ENCODE peak calls at places on chromosome X, in four cellular contexts. One of them, this sample, is unnamed.
A peak's percentile ranks its signal among the peaks of the same experiment; 100 is the strongest.

GRCh38 chrX:72381439-72382198 is 75.9 kb upstream of the CITED1 start:
- DNase-seq in GM12878: no peak
- DNase-seq in HepG2: peak; percentile 70
- DNase-seq in H1: no peak
- DNase-seq in this sample: no peak

GRCh38 chrX:1661048-1661921 is 46.4 kb downstream of the ASMT start:
- DNase-seq in HepG2: peak; percentile 13
- DNase-seq in H1: peak; percentile 90
- DNase-seq in GM12878: peak; percentile 98
- DNase-seq in this sample: no peak

GRCh38 chrX:45515262-45516215 is 314.9 kb upstream of the DIPK2B start:
- DNase-seq in H1: no peak
- DNase-seq in GM12878: no peak
- DNase-seq in HepG2: peak; percentile 71
- DNase-seq in this sample: peak; percentile 20

GRCh38 chrX:47146121-47146935 is 1.3 kb downstream of the RBM10 start:
- DNase-seq in HepG2: no peak
- DNase-seq in GM12878: no peak
- DNase-seq in H1: no peak
- DNase-seq in this sample: no peak

GRCh38 chrX:124791492-124792095 is 445.2 kb downstream of the SH2D1A start:
- DNase-seq in HepG2: no peak
- DNase-seq in GM12878: no peak
- DNase-seq in H1: no peak
- DNase-seq in this sample: no peak

GRCh38 chrX:46965125-46965758 is 53.0 kb downstream of the JADE3 start:
- DNase-seq in H1: no peak
- DNase-seq in GM12878: no peak
- DNase-seq in HepG2: no peak
- DNase-seq in this sample: no peak

GRCh38 chrX:64894454-64895038 is 81.7 kb downstream of the ZC4H2 start:
- DNase-seq in GM12878: no peak
- DNase-seq in HepG2: peak; percentile 36
- DNase-seq in H1: peak; percentile 21
- DNase-seq in this sample: peak; percentile 25

GRCh38 chrX:40106677-40107290 is 9.0 kb upstream of the BCOR start:
- DNase-seq in H1: no peak
- DNase-seq in GM12878: no peak
- DNase-seq in HepG2: no peak
- DNase-seq in this sample: peak; percentile 49

GRCh38 chrX:114038358-114038757 is 545.5 kb upstream of the HTR2C start:
- DNase-seq in H1: no peak
- DNase-seq in HepG2: no peak
- DNase-seq in GM12878: no peak
- DNase-seq in this sample: no peak

GRCh38 chrX:34578237-34578636 is 78.8 kb downstream of the TMEM47 start:
- DNase-seq in GM12878: no peak
- DNase-seq in H1: no peak
- DNase-seq in HepG2: no peak
- DNase-seq in this sample: peak; percentile 0

GRCh38 chrX:129123795-129124194 is 399.5 kb downstream of the SMARCA1 start:
- DNase-seq in H1: no peak
- DNase-seq in GM12878: no peak
- DNase-seq in HepG2: peak; percentile 82
- DNase-seq in this sample: no peak

GRCh38 chrX:11341274-11342256 is 48.4 kb downstream of the AMELX start:
- DNase-seq in GM12878: peak; percentile 17
- DNase-seq in H1: no peak
- DNase-seq in HepG2: no peak
- DNase-seq in this sample: no peak

GRCh38 chrX:91279479-91279878 is 155.2 kb upstream of the PABPC5 start:
- DNase-seq in HepG2: no peak
- DNase-seq in GM12878: no peak
- DNase-seq in H1: no peak
- DNase-seq in this sample: no peak

GRCh38 chrX:15619053-15619772 is 18.5 kb upstream of the ACE2 start:
- DNase-seq in H1: no peak
- DNase-seq in HepG2: no peak
- DNase-seq in GM12878: no peak
- DNase-seq in this sample: no peak

GRCh38 chrX:107760304-107761077 is 15.1 kb downstream of the TSC22D3 start:
- DNase-seq in H1: no peak
- DNase-seq in GM12878: peak; percentile 32
- DNase-seq in HepG2: no peak
- DNase-seq in this sample: no peak

GRCh38 chrX:107766470-107767140 is 9.0 kb downstream of the TSC22D3 start:
- DNase-seq in H1: no peak
- DNase-seq in HepG2: no peak
- DNase-seq in GM12878: no peak
- DNase-seq in this sample: no peak

GRCh38 chrX:107768051-107768450 is 7.5 kb downstream of the TSC22D3 start:
- DNase-seq in H1: no peak
- DNase-seq in GM12878: no peak
- DNase-seq in HepG2: no peak
- DNase-seq in this sample: no peak

GRCh38 chrX:107763647-107764046 is 11.9 kb downstream of the TSC22D3 start:
- DNase-seq in H1: no peak
- DNase-seq in HepG2: no peak
- DNase-seq in GM12878: no peak
- DNase-seq in this sample: no peak

GRCh38 chrX:107764845-107765608 is 10.6 kb downstream of the TSC22D3 start:
- DNase-seq in H1: no peak
- DNase-seq in HepG2: no peak
- DNase-seq in GM12878: no peak
- DNase-seq in this sample: no peak
- TF ChIP-seq TCF12 in H1: no peak
- TF ChIP-seq TCF12 in HepG2: no peak
- TF ChIP-seq TCF12 in GM12878: no peak
- TF ChIP-seq TCF12 in this sample: no peak

DNA sequence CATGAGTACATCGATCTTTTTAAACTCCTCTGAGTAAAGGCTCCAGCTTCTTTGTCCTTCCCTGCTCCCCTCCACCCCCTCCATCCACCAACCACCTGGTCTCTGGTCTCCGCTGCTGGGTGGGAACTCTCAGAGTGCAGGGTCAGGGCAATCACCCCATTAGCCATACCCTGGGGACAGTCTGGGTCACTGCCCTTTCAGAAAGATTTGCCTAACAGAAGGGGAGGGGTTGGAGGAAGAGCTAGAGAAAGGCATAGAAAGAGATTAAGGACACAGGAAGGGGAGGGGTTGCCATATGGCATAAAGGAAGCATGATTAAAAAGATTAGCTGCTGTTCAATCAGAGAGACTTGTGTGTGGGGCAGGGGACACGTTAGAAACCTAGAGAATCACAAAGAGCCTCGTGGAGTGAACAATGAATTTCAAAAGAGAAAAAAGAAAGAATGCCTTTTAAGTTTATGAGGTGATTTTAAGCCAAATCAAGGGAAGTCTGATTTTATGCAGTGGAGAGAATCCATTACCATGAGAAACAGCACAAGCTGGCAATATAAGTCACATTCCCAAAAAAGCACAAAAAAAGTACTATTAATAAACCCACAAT is 115.5 kb upstream of the ACSL4 start:
- DNase-seq in H1: no peak
- DNase-seq in HepG2: peak; percentile 66
- DNase-seq in GM12878: no peak
- DNase-seq in this sample: peak; percentile 12
- TF ChIP-seq TCF12 in H1: no peak
- TF ChIP-seq TCF12 in HepG2: no peak
- TF ChIP-seq TCF12 in GM12878: no peak
- TF ChIP-seq TCF12 in this sample: no peak

GRCh38 chrX:49988128-49988527 is 65.7 kb downstream of the CLCN5 start:
- DNase-seq in GM12878: no peak
- DNase-seq in H1: no peak
- DNase-seq in HepG2: no peak
- DNase-seq in this sample: no peak
- TF ChIP-seq TCF12 in GM12878: no peak
- TF ChIP-seq TCF12 in H1: no peak
- TF ChIP-seq TCF12 in HepG2: no peak
- TF ChIP-seq TCF12 in this sample: no peak

GRCh38 chrX:30693999-30694650 is 40.9 kb downstream of the GK start:
- DNase-seq in HepG2: peak; percentile 47
- DNase-seq in GM12878: no peak
- DNase-seq in H1: no peak
- DNase-seq in this sample: no peak

GRCh38 chrX:30689116-30689515 is 35.9 kb downstream of the GK start:
- DNase-seq in GM12878: no peak
- DNase-seq in HepG2: no peak
- DNase-seq in H1: no peak
- DNase-seq in this sample: no peak

DNA sequence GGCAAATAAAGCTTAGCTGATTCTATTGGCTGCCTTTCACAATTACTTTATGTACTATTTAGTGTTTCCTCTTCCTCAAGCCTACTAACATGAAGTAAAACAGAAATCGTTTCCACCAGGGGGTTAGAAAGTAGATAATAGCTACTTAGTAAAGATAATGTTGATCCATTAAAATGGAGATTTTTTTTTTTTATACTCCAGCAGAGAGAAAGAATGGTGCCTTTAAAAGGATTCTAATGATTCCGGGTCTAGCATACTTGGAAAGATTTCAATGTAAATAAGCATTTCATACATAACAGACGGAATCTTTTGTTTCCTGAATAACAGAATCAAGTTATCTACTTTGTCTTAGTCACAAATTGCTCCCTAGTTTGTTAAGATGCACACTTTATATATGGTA is 37.1 kb downstream of the GK start:
- DNase-seq in HepG2: no peak
- DNase-seq in H1: no peak
- DNase-seq in GM12878: no peak
- DNase-seq in this sample: no peak
- TF ChIP-seq TCF12 in HepG2: no peak
- TF ChIP-seq TCF12 in H1: no peak
- TF ChIP-seq TCF12 in GM12878: no peak
- TF ChIP-seq TCF12 in this sample: no peak

GRCh38 chrX:26286836-26287235 is 70.9 kb downstream of the MAGEB5 start:
- DNase-seq in HepG2: peak; percentile 0
- DNase-seq in H1: no peak
- DNase-seq in GM12878: no peak
- DNase-seq in this sample: no peak
- TF ChIP-seq TCF12 in HepG2: no peak
- TF ChIP-seq TCF12 in H1: no peak
- TF ChIP-seq TCF12 in GM12878: no peak
- TF ChIP-seq TCF12 in this sample: no peak

GRCh38 chrX:50469206-50469605 is 1.4 kb downstream of the DGKK start:
- DNase-seq in GM12878: no peak
- DNase-seq in HepG2: no peak
- DNase-seq in H1: no peak
- DNase-seq in this sample: peak; percentile 41
- TF ChIP-seq TCF12 in GM12878: no peak
- TF ChIP-seq TCF12 in HepG2: no peak
- TF ChIP-seq TCF12 in H1: no peak
- TF ChIP-seq TCF12 in this sample: no peak

GRCh38 chrX:50596056-50596455 is 125.4 kb upstream of the DGKK start:
- DNase-seq in HepG2: no peak
- DNase-seq in H1: no peak
- DNase-seq in GM12878: no peak
- DNase-seq in this sample: no peak
- TF ChIP-seq TCF12 in HepG2: no peak
- TF ChIP-seq TCF12 in H1: no peak
- TF ChIP-seq TCF12 in GM12878: no peak
- TF ChIP-seq TCF12 in this sample: no peak

GRCh38 chrX:9352243-9352642 is 112.6 kb upstream of the TBL1X start:
- DNase-seq in GM12878: peak; percentile 33
- DNase-seq in HepG2: no peak
- DNase-seq in H1: no peak
- DNase-seq in this sample: no peak

GRCh38 chrX:9352683-9353430 is 112.0 kb upstream of the TBL1X start:
- DNase-seq in GM12878: peak; percentile 38
- DNase-seq in H1: no peak
- DNase-seq in HepG2: peak; percentile 4
- DNase-seq in this sample: no peak

GRCh38 chrX:9354918-9355317 is 109.9 kb upstream of the TBL1X start:
- DNase-seq in GM12878: no peak
- DNase-seq in HepG2: no peak
- DNase-seq in H1: no peak
- DNase-seq in this sample: no peak

GRCh38 chrX:9351112-9351511 is 113.7 kb upstream of the TBL1X start:
- DNase-seq in H1: no peak
- DNase-seq in GM12878: no peak
- DNase-seq in HepG2: no peak
- DNase-seq in this sample: no peak

DNA sequence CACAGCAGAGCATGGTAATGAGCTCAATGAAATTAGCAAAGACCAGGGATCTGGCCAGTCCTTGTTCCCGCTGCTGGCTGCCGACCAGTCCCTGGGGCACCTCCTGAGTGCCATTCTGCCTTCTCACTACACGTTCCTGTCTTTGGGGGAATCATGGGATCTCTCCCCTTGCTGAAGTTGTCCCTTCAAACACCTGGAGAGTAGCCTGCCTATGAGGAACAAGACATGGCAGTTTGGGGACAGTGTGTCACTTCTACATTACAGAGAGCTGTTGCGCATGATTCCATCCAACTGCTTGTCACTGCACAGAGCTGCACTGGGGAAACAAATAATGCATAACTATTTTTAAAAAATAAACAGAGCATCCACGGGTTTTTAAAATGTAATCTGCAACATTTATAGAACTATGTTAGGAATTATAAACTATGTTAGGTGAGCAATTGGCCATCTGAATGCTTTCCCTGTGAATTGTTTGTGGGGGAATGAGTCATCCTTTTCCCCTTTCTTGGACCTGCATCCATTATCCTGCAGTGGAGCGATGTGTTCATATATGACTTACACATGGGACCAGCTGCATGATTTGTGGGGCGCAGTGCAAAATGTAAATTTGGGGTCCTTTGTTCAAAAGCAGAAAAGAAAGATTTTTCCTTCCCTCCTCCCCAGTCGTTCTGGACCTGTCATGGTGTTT is 115.1 kb upstream of the TBL1X start:
- DNase-seq in H1: no peak
- DNase-seq in GM12878: no peak
- DNase-seq in HepG2: no peak
- DNase-seq in this sample: peak; percentile 42
- TF ChIP-seq TCF12 in H1: no peak
- TF ChIP-seq TCF12 in GM12878: no peak
- TF ChIP-seq TCF12 in HepG2: no peak
- TF ChIP-seq TCF12 in this sample: no peak

GRCh38 chrX:68506649-68507048 is 7.8 kb downstream of the YIPF6 start:
- DNase-seq in HepG2: no peak
- DNase-seq in H1: no peak
- DNase-seq in GM12878: no peak
- DNase-seq in this sample: no peak
- TF ChIP-seq TCF12 in HepG2: no peak
- TF ChIP-seq TCF12 in H1: no peak
- TF ChIP-seq TCF12 in GM12878: no peak
- TF ChIP-seq TCF12 in this sample: no peak